ENCODE peak calls at places on chromosomes 2 and 18, in nine cellular contexts. D is T-cell, P is C1 segment of cervical spinal cord, L is A549, R is Caki2, X is amygdala, S is Daoy, U is left ventricle myocardium inferior, T is HTR-8/SVneo. Y is an unnamed sample.
A peak's percentile ranks its signal among the peaks of the same experiment; 100 is the strongest.

GRCh38 chr18:75363446-75364225 is 63.9 kb downstream of the SMIM21 start:
- DNase-seq in D (no peak), P (no peak), L (no peak), R (no peak), X (no peak), S (no peak), U (no peak), T (no peak), Y (no peak)

GRCh38 chr2:182360012-182360662 is 66.7 kb downstream of the PDE1A start:
- DNase-seq in D (no peak), P (no peak), L (peak; percentile 80), R (peak; percentile 12), X (no peak), S (no peak), U (no peak), T (no peak), Y (no peak)

GRCh38 chr2:197359859-197360258 is 49.3 kb upstream of the ANKRD44 start:
- DNase-seq in D (no peak), P (no peak), L (no peak), R (no peak), X (no peak), S (no peak), U (no peak), T (no peak), Y (no peak)

GRCh38 chr18:44855681-44856080 is 175.0 kb downstream of the SETBP1 start:
- DNase-seq in D (no peak), P (no peak), L (no peak), R (no peak), X (no peak), S (no peak), U (no peak), T (no peak), Y (no peak)

GRCh38 chr2:231369580-231370428 is 25.7 kb upstream of the B3GNT7 start:
- DNase-seq in D (no peak), P (no peak), L (no peak), R (no peak), X (no peak), S (no peak), U (peak; percentile 60), T (no peak), Y (peak; percentile 34)

GRCh38 chr18:24704921-24705620 is 244.6 kb downstream of the HRH4 start:
- DNase-seq in D (no peak), P (no peak), L (no peak), R (no peak), X (no peak), S (no peak), U (no peak), T (no peak), Y (no peak)

GRCh38 chr2:241774419-241775222 is 2.0 kb upstream of the GAL3ST2 start:
- DNase-seq in D (no peak), P (no peak), L (no peak), R (no peak), X (no peak), S (peak; percentile 85), U (no peak), T (no peak), Y (peak; percentile 33)

GRCh38 chr2:143030127-143030526 is 99.1 kb upstream of the ARHGAP15 start:
- DNase-seq in D (no peak), P (no peak), L (no peak), R (no peak), X (no peak), S (no peak), U (no peak), T (no peak), Y (peak; percentile 1)

GRCh38 chr2:48905696-48906095 is 150.2 kb upstream of the LHCGR start:
- DNase-seq in D (no peak), P (no peak), L (no peak), R (no peak), X (no peak), S (no peak), U (no peak), T (no peak), Y (no peak)

Y was measured in dermis blood vessel endothelial cell.